ENCODE peak calls at places on chromosome 21, in six cellular contexts. One of them, this sample, is unnamed.

GRCh38 chr21:31265293-31265692 is 78.8 kb downstream of the TIAM1 start:
- DNase-seq in tibial nerve: no peak
- DNase-seq in bronchial epithelial cell: no peak
- DNase-seq in PC-3: no peak
- DNase-seq in NB4: no peak
- DNase-seq in Caco-2: no peak
- DNase-seq in this sample: no peak

GRCh38 chr21:20856926-20857325 is 141.3 kb upstream of the NCAM2 start:
- DNase-seq in tibial nerve: no peak
- DNase-seq in bronchial epithelial cell: no peak
- DNase-seq in PC-3: no peak
- DNase-seq in NB4: no peak
- DNase-seq in Caco-2: peak
- DNase-seq in this sample: no peak

GRCh38 chr21:45309541-45310381 is 22.1 kb upstream of the POFUT2 start:
- DNase-seq in tibial nerve: no peak
- DNase-seq in bronchial epithelial cell: no peak
- DNase-seq in PC-3: no peak
- DNase-seq in NB4: no peak
- DNase-seq in Caco-2: no peak
- DNase-seq in this sample: no peak

GRCh38 chr21:28828981-28829380 is 163.7 kb downstream of the LTN1 start:
- DNase-seq in tibial nerve: no peak
- DNase-seq in bronchial epithelial cell: peak
- DNase-seq in PC-3: no peak
- DNase-seq in NB4: no peak
- DNase-seq in Caco-2: no peak
- DNase-seq in this sample: no peak

GRCh38 chr21:23534833-23535232 is 2072.4 kb downstream of the MRPL39 start:
- DNase-seq in tibial nerve: no peak
- DNase-seq in bronchial epithelial cell: no peak
- DNase-seq in PC-3: no peak
- DNase-seq in NB4: no peak
- DNase-seq in Caco-2: no peak
- DNase-seq in this sample: no peak

GRCh38 chr21:45894107-45894810 is 87.3 kb upstream of the COL6A1 start:
- DNase-seq in tibial nerve: no peak
- DNase-seq in bronchial epithelial cell: no peak
- DNase-seq in PC-3: peak
- DNase-seq in NB4: no peak
- DNase-seq in Caco-2: no peak
- DNase-seq in this sample: no peak

GRCh38 chr21:27314096-27314495 is 347.2 kb upstream of the ADAMTS5 start:
- DNase-seq in tibial nerve: no peak
- DNase-seq in bronchial epithelial cell: no peak
- DNase-seq in PC-3: no peak
- DNase-seq in NB4: no peak
- DNase-seq in Caco-2: no peak
- DNase-seq in this sample: no peak

GRCh38 chr21:28769683-28770082 is 223.0 kb downstream of the LTN1 start:
- DNase-seq in tibial nerve: no peak
- DNase-seq in bronchial epithelial cell: peak
- DNase-seq in PC-3: no peak
- DNase-seq in NB4: no peak
- DNase-seq in Caco-2: no peak
- DNase-seq in this sample: no peak

GRCh38 chr21:28132713-28133112 is 860.0 kb downstream of the LTN1 start:
- DNase-seq in tibial nerve: no peak
- DNase-seq in bronchial epithelial cell: no peak
- DNase-seq in PC-3: no peak
- DNase-seq in NB4: no peak
- DNase-seq in Caco-2: no peak
- DNase-seq in this sample: peak

GRCh38 chr21:40846566-40847411 is at the start of gene DSCAM:
- DNase-seq in tibial nerve: no peak
- DNase-seq in bronchial epithelial cell: peak
- DNase-seq in PC-3: no peak
- DNase-seq in NB4: no peak
- DNase-seq in Caco-2: peak
- DNase-seq in this sample: no peak

GRCh38 chr21:27693376-27693775 is 726.5 kb upstream of the ADAMTS5 start:
- DNase-seq in tibial nerve: no peak
- DNase-seq in bronchial epithelial cell: peak
- DNase-seq in PC-3: peak
- DNase-seq in NB4: no peak
- DNase-seq in Caco-2: no peak
- DNase-seq in this sample: peak

GRCh38 chr21:17191346-17191993 is 321.4 kb upstream of the CXADR start:
- DNase-seq in tibial nerve: no peak
- DNase-seq in bronchial epithelial cell: no peak
- DNase-seq in PC-3: no peak
- DNase-seq in NB4: no peak
- DNase-seq in Caco-2: no peak
- DNase-seq in this sample: no peak

GRCh38 chr21:39671986-39672385 is 59.2 kb downstream of the B3GALT5 start:
- DNase-seq in tibial nerve: no peak
- DNase-seq in bronchial epithelial cell: no peak
- DNase-seq in PC-3: no peak
- DNase-seq in NB4: no peak
- DNase-seq in Caco-2: no peak
- DNase-seq in this sample: no peak
- TF ChIP-seq CTCF in tibial nerve: no peak
- TF ChIP-seq CTCF in bronchial epithelial cell: no peak
- TF ChIP-seq CTCF in PC-3: no peak
- TF ChIP-seq CTCF in NB4: no peak
- TF ChIP-seq CTCF in Caco-2: no peak
- TF ChIP-seq CTCF in this sample: no peak

GRCh38 chr21:34795152-34796141 is 126.7 kb downstream of the CLIC6 start:
- DNase-seq in tibial nerve: peak
- DNase-seq in bronchial epithelial cell: peak
- DNase-seq in PC-3: peak
- DNase-seq in NB4: no peak
- DNase-seq in Caco-2: peak
- DNase-seq in this sample: no peak
- TF ChIP-seq CTCF in tibial nerve: no peak
- TF ChIP-seq CTCF in bronchial epithelial cell: peak
- TF ChIP-seq CTCF in PC-3: peak
- TF ChIP-seq CTCF in NB4: no peak
- TF ChIP-seq CTCF in Caco-2: no peak
- TF ChIP-seq CTCF in this sample: no peak

GRCh38 chr21:34582506-34583150 is 32.3 kb downstream of the RCAN1 start:
- DNase-seq in tibial nerve: no peak
- DNase-seq in bronchial epithelial cell: peak
- DNase-seq in PC-3: peak
- DNase-seq in NB4: peak
- DNase-seq in Caco-2: peak
- DNase-seq in this sample: no peak
- TF ChIP-seq CTCF in tibial nerve: no peak
- TF ChIP-seq CTCF in bronchial epithelial cell: peak
- TF ChIP-seq CTCF in PC-3: peak
- TF ChIP-seq CTCF in NB4: peak
- TF ChIP-seq CTCF in Caco-2: peak
- TF ChIP-seq CTCF in this sample: peak

GRCh38 chr21:43917515-43918384 is 52.7 kb downstream of the AGPAT3 start:
- DNase-seq in tibial nerve: no peak
- DNase-seq in bronchial epithelial cell: no peak
- DNase-seq in PC-3: peak
- DNase-seq in NB4: no peak
- DNase-seq in Caco-2: no peak
- DNase-seq in this sample: no peak
- TF ChIP-seq CTCF in tibial nerve: no peak
- TF ChIP-seq CTCF in bronchial epithelial cell: no peak
- TF ChIP-seq CTCF in PC-3: peak
- TF ChIP-seq CTCF in NB4: no peak
- TF ChIP-seq CTCF in Caco-2: no peak
- TF ChIP-seq CTCF in this sample: no peak

DNA sequence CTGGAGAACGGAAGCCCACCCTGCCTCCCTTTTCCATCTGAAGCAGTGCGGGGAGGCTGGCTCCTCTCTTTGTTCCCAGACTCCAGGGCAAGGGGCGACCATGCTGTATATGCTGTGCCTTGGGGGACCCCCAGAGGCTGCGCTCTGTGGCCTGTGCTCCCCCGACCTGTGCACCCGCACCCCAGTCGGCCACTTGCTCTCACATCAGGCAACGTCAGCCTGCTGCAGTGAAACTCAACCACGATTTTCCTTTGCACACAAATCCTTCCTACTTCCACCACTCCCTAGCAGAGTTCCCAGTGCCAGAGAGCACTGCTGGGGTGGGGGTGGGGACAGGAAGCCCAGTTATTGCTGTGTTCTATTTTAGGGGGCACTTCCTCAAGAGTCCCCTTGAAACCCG is 52.5 kb downstream of the SIM2 start:
- DNase-seq in tibial nerve: no peak
- DNase-seq in bronchial epithelial cell: no peak
- DNase-seq in PC-3: no peak
- DNase-seq in NB4: no peak
- DNase-seq in Caco-2: no peak
- DNase-seq in this sample: no peak
- TF ChIP-seq CTCF in tibial nerve: no peak
- TF ChIP-seq CTCF in bronchial epithelial cell: no peak
- TF ChIP-seq CTCF in PC-3: no peak
- TF ChIP-seq CTCF in NB4: no peak
- TF ChIP-seq CTCF in Caco-2: no peak
- TF ChIP-seq CTCF in this sample: no peak

DNA sequence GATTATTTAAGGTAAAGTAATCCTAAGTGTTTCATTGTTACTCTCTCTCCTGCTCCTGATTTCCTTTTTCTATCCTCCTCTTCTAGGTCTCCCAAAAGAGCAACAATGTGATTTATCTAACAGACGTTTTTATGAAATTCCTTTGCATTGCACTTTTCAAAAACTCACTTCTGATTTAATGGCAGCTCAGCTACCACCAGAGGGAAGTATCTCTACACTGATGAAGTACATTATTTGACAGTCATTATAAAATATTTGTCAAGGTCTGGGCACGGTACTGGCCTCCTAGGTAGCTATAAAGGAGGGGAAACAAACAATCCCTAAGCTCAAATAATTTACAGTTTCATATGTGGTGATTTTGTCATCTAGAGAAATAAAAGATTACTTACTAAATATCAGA is 15.6 kb downstream of the TMPRSS15 start:
- DNase-seq in tibial nerve: no peak
- DNase-seq in bronchial epithelial cell: no peak
- DNase-seq in PC-3: no peak
- DNase-seq in NB4: no peak
- DNase-seq in Caco-2: no peak
- DNase-seq in this sample: no peak
- TF ChIP-seq CTCF in tibial nerve: no peak
- TF ChIP-seq CTCF in bronchial epithelial cell: no peak
- TF ChIP-seq CTCF in PC-3: peak
- TF ChIP-seq CTCF in NB4: no peak
- TF ChIP-seq CTCF in Caco-2: no peak
- TF ChIP-seq CTCF in this sample: no peak

DNA sequence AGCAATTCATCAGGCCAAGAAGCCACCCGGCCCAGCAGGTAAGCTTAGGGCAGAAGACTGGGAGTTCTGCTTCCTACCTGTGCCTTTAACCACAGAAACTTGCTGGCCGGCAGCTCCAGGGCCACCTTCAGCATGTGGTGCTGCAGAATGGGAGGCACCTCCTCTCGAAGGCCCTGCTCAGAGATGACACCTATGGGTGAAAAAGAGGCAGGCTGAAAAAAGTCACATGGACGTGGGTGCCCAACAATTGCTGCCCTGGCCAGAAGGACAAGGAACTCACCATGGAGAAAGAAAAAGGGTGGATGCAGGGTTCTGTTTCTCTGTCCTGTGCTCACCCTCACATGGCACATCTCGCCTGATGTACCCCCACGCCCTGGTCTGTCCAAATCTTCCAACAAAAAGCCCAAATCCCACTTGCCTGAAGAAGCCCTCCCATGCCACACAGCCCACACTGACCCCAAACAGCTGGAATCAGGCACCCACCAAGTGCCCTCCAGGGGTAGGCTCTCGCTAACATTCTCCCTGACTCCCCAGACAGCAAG is 33.0 kb downstream of the URB1 start:
- DNase-seq in tibial nerve: no peak
- DNase-seq in bronchial epithelial cell: no peak
- DNase-seq in PC-3: peak
- DNase-seq in NB4: peak
- DNase-seq in Caco-2: peak
- DNase-seq in this sample: no peak
- TF ChIP-seq CTCF in tibial nerve: peak
- TF ChIP-seq CTCF in bronchial epithelial cell: peak
- TF ChIP-seq CTCF in PC-3: peak
- TF ChIP-seq CTCF in NB4: peak
- TF ChIP-seq CTCF in Caco-2: peak
- TF ChIP-seq CTCF in this sample: no peak

DNA sequence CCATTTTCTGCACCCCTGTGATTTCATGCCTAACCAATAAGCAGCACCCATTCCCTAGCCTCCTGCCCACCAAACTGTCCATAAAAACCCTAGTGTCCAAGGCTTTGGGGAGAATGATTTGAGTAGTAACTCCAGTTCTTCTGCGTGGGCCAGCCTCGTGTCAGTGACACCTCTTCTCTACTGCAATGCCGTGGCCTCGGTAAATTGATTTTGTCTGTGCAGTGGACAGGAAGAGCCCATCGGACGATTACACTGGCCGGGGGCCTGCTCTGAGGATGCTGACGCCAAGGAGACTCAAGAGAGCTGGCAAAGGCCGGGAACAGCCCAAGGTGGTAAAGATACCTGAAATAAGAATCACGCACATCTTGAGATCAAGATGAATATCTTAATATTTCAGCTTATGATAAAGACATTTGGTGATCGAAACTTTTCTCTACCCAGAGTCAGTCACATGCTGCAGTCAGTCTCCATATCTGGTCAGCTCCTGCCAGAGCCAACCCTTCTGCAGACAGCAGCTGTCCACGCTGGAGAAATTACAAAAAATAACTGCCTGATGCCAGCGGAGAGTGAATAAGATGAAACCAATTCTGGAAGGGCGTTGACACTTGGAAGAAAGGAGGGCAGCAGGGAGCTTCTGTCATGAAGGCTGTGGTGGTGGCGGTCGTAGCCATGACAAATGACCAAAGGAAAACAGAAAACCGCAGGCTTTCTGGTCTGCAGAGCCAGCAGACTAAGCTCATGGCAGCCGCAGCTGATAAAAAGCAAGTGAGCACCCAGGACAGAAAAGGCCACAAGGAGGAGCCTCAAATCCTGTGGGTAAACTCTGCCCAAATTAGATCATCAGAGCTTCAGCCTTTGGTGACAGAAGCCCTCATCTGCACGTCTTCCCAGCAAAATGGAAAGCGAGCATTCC is 29.1 kb downstream of the RSPH1 start:
- DNase-seq in tibial nerve: no peak
- DNase-seq in bronchial epithelial cell: peak
- DNase-seq in PC-3: peak
- DNase-seq in NB4: peak
- DNase-seq in Caco-2: peak
- DNase-seq in this sample: no peak
- TF ChIP-seq CTCF in tibial nerve: no peak
- TF ChIP-seq CTCF in bronchial epithelial cell: peak
- TF ChIP-seq CTCF in PC-3: peak
- TF ChIP-seq CTCF in NB4: peak
- TF ChIP-seq CTCF in Caco-2: peak
- TF ChIP-seq CTCF in this sample: no peak